ENCODE peak calls at places on chromosomes 7 and 10, in six cellular contexts. E is neuronal stem cell, L is IMR-90, G is H9, Y is mesenchymal stem cell, M is H1. D is an unnamed sample.

GRCh38 chr10:15796098-15796759 is 64.1 kb downstream of the MINDY3 start:
- DNase-seq in E (no peak), L (no peak), G (no peak), Y (no peak), M (no peak), D (no peak)

GRCh38 chr10:46247808-46248569 is 38.8 kb upstream of the ANTXRL start:
- DNase-seq in E (no peak), L (no peak), G (peak; percentile 14), Y (no peak), M (peak; percentile 41), D (no peak)

GRCh38 chr7:21960922-21961321 is 15.2 kb upstream of the CDCA7L start:
- DNase-seq in E (no peak), L (peak; percentile 83), G (no peak), Y (peak; percentile 67), M (no peak), D (no peak)

GRCh38 chr7:24024689-24025088 is 259.3 kb upstream of the NPY start:
- DNase-seq in E (no peak), L (no peak), G (no peak), Y (peak; percentile 73), M (no peak), D (no peak)

GRCh38 chr10:119336599-119336998 is 129.2 kb downstream of the GRK5 start:
- DNase-seq in E (no peak), L (no peak), G (no peak), Y (no peak), M (no peak), D (no peak)

GRCh38 chr7:41977165-41977651 is 259.8 kb downstream of the GLI3 start:
- DNase-seq in E (peak; percentile 42), L (peak; percentile 75), G (peak; percentile 54), Y (peak; percentile 63), M (peak; percentile 55), D (peak; percentile 45)

GRCh38 chr10:14601872-14602725 is 172.6 kb downstream of the FAM107B start:
- DNase-seq in E (no peak), L (peak; percentile 84), G (peak; percentile 20), Y (peak; percentile 94), M (no peak), D (peak; percentile 83)

GRCh38 chr10:79246209-79246581 is 101.1 kb upstream of the PPIF start:
- DNase-seq in E (no peak), L (no peak), G (no peak), Y (no peak), M (no peak), D (no peak)

GRCh38 chr7:149872419-149873073 is 1.2 kb upstream of the ATP6V0E2 start:
- DNase-seq in E (no peak), L (peak; percentile 81), G (peak; percentile 74), Y (peak; percentile 92), M (peak; percentile 55), D (peak; percentile 43)

GRCh38 chr7:113113912-113114311 is 4.4 kb downstream of the SMIM30 start:
- DNase-seq in E (peak; percentile 5), L (no peak), G (peak; percentile 34), Y (no peak), M (no peak), D (peak; percentile 19)

GRCh38 chr10:97332586-97333350 is 1.8 kb downstream of the FRAT2 start:
- DNase-seq in E (peak; percentile 33), L (peak; percentile 87), G (peak; percentile 55), Y (peak; percentile 92), M (no peak), D (peak; percentile 51)

GRCh38 chr10:120905268-120905667 is 54.1 kb downstream of the WDR11 start:
- DNase-seq in E (no peak), L (no peak), G (no peak), Y (no peak), M (no peak), D (no peak)

GRCh38 chr7:21580073-21580521 is 37.3 kb downstream of the DNAH11 start:
- DNase-seq in E (no peak), L (peak; percentile 57), G (no peak), Y (peak; percentile 96), M (no peak), D (no peak)

GRCh38 chr7:158357106-158357897 is 230.3 kb downstream of the PTPRN2 start:
- DNase-seq in E (no peak), L (no peak), G (no peak), Y (no peak), M (peak; percentile 43), D (no peak)

GRCh38 chr7:158356454-158356853 is 231.2 kb downstream of the PTPRN2 start:
- DNase-seq in E (no peak), L (no peak), G (no peak), Y (no peak), M (peak; percentile 20), D (no peak)

GRCh38 chr7:158361326-158361946 is 226.2 kb downstream of the PTPRN2 start:
- DNase-seq in E (no peak), L (no peak), G (no peak), Y (no peak), M (peak; percentile 49), D (no peak)

GRCh38 chr7:158357898-158358821 is 229.5 kb downstream of the PTPRN2 start:
- DNase-seq in E (no peak), L (no peak), G (no peak), Y (no peak), M (peak; percentile 41), D (no peak)

DNA sequence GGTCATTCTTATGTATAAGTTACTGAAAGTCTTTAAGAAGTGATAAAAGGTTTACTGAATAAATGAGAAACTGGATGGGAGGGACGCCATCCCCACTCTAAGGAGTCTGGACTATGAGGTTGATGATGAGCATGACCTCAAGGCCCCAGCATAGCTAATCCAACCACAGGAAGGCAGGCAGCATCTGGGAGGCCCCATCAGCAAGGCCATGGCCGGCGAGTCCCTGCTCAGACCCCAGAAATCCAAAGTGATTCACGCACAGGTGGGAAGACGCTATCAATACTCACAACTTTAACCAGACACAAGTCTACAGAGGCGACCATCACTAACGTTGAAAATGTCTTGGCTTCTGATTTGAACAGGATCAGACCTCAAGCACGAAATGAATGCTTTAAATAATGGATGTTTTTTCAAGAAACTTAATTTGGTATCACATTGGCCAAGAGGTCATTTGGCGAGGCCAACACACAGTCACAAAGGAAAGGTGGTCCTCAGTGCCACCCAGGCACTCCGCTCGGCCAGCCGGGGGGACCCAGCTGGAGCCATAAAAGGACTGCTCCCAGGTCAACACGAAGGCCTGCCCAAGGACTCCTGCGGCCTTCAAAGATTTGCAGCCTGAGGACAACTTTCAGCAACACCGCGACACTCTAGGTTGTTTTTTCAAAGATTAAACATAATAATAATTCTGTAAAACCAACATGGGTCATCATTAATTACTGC is 228.5 kb downstream of the PTPRN2 start:
- DNase-seq in E (no peak), L (no peak), G (no peak), Y (no peak), M (peak; percentile 17), D (no peak)
- H3K9me3 ChIP-seq in E (peaks cover 9% of the 10 kb centered on the region), L (peaks cover 59% of the 10 kb centered on the region), G (no peaks in the 10 kb centered on the region), Y (peaks cover 14% of the 10 kb centered on the region), M (peaks cover 7% of the 10 kb centered on the region), D (peaks cover 28% of the 10 kb centered on the region)

GRCh38 chr10:92689663-92690210 is at the start of gene HHEX:
- DNase-seq in E (peak; percentile 18), L (peak; percentile 76), G (peak; percentile 52), Y (peak; percentile 78), M (no peak), D (no peak)
- H3K23ac ChIP-seq in E (peak within 1 kb of the TSS; percentile 98), L (peak within 1 kb of the TSS; percentile 91), G (no peak within 1 kb of the TSS), Y (peak within 1 kb of the TSS; percentile 85), M (no peak within 1 kb of the TSS), D (no peak within 1 kb of the TSS)

GRCh38 chr7:53306846-53307245 is 271.4 kb downstream of the POM121L12 start:
- DNase-seq in E (no peak), L (no peak), G (no peak), Y (no peak), M (no peak), D (peak; percentile 54)

GRCh38 chr7:53315986-53316385 is 280.6 kb downstream of the POM121L12 start:
- DNase-seq in E (no peak), L (no peak), G (no peak), Y (no peak), M (no peak), D (peak; percentile 92)

GRCh38 chr7:53311205-53311604 is 275.8 kb downstream of the POM121L12 start:
- DNase-seq in E (no peak), L (no peak), G (no peak), Y (no peak), M (no peak), D (no peak)
- H3K9me3 ChIP-seq in E (no peaks in the 10 kb centered on the region), L (peaks cover 15% of the 10 kb centered on the region), G (no peaks in the 10 kb centered on the region), Y (peaks cover 10% of the 10 kb centered on the region), M (no peaks in the 10 kb centered on the region), D (no peaks in the 10 kb centered on the region)

DNA sequence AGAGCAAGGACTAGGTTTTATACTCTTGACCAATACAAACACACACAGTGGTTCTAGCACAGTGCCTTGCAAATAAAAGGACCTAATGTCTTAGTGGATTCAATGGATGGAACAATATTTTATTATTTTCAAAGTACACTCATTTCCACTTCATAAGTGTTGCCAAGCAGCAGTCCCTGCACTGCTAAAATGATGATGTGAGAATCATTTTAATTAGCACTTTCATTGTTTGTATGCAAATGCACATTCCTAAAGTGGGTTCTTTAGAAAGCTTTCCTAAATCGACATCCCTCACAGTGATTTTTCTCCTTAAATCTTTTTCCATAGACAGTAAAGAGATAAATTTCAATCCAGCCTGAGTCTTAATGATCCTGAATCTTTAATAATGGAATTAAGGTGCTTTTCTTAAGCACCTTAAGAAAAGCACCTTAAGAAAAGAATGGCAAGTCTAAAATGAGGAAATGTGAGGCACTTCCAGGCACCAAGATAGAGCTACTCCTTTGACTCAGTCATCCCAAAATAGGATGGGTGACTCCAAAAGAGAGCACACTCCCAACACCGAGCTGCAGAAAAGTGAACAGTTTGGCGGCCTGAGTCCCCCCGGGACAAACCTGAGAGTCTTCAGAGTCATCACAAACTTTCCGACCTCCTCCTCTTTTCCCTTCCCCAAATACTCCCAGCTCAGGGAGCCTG is 84.5 kb downstream of the SORBS1 start:
- DNase-seq in E (no peak), L (no peak), G (no peak), Y (no peak), M (no peak), D (no peak)
- H3K23ac ChIP-seq in E (no peak overlapping the region), L (no peak overlapping the region), G (no peak overlapping the region), Y (no peak overlapping the region), M (no peak overlapping the region), D (no peak overlapping the region)

DNA sequence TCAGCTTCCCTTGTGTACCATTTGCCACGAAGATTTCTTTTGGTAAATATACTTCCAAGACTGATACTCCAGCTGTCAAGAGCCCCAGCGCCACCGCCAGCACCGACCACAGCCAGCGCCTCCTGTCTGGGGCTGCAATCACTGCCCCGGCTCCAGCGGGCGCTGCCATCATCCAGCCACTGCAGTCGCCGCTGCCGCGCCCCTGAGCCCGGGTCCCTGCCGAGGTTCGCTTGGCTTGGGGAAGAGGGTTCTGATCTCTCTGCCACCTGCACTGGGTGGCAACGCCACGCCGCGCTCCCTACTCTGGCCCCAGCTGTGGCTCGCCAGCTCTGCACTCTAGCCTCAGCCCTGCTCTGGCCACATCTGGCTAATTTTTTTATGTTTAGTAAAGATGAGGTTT is 57.7 kb upstream of the ZNF138 start:
- DNase-seq in E (no peak), L (no peak), G (no peak), Y (no peak), M (no peak), D (no peak)
- H3K9me3 ChIP-seq in E (peaks cover 2% of the 10 kb centered on the region), L (peaks cover 10% of the 10 kb centered on the region), G (peaks cover 36% of the 10 kb centered on the region), Y (peaks cover 31% of the 10 kb centered on the region), M (peaks cover 65% of the 10 kb centered on the region), D (peaks cover 6% of the 10 kb centered on the region)

DNA sequence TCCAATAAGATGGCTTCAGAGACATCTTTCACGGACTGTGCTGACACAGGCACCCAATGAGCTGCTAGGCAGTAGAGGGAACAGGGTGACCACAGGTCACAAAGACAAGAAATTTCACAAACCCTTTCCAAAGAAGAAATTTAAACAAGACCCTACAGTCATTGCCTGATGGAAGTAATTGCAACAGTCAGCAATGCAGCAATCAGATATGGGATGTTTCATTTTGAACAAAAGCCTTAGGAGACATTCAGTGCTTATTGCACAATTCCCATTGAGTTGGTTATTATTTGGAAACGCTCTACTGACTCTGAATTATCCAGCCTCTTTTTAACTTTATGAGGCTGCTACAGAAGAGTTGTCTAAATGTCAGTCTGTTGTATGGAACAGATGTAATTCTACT is 85.5 kb downstream of the ETV1 start:
- DNase-seq in E (no peak), L (peak; percentile 51), G (no peak), Y (peak; percentile 84), M (no peak), D (peak; percentile 63)
- H3K23ac ChIP-seq in E (no peak overlapping the region), L (no peak overlapping the region), G (no peak overlapping the region), Y (no peak overlapping the region), M (no peak overlapping the region), D (no peak overlapping the region)